ENCODE peak calls at places on chromosomes 1 and 21, in five cellular contexts. F, B, V, U and K are unnamed samples.

GRCh38 chr1:222068937-222069336 is 327.0 kb upstream of the DUSP10 start:
- DNase-seq in B (no peak), F (peak; percentile 18), U (no peak), V (no peak), K (no peak)

GRCh38 chr1:12810691-12811408 is 19.7 kb downstream of the PRAMEF1 start:
- DNase-seq in V (no peak), U (no peak), F (peak; percentile 54), B (no peak), K (no peak)

GRCh38 chr1:59432531-59433439 is 135.9 kb downstream of the FGGY start:
- DNase-seq in V (no peak), U (no peak), F (no peak), B (no peak), K (peak; percentile 48)

GRCh38 chr1:22450421-22451021 is 1.1 kb upstream of the ZBTB40 start:
- DNase-seq in U (no peak), V (no peak), F (no peak), B (no peak), K (no peak)

GRCh38 chr1:39130297-39130696 is 74.2 kb upstream of the MACF1 start:
- DNase-seq in F (peak; percentile 94), B (no peak), U (no peak), V (no peak), K (no peak)

GRCh38 chr1:184189361-184189760 is 137.8 kb downstream of the TSEN15 start:
- DNase-seq in V (no peak), U (no peak), B (no peak), F (peak; percentile 37), K (no peak)

GRCh38 chr1:89907669-89908293 is 86.9 kb downstream of the LRRC8D start:
- DNase-seq in B (no peak), V (no peak), U (no peak), F (peak; percentile 62), K (no peak)

GRCh38 chr1:1066403-1067283 is 7.5 kb downstream of the RNF223 start:
- DNase-seq in B (no peak), V (no peak), U (no peak), F (no peak), K (no peak)

GRCh38 chr1:165598676-165599059 is 32.4 kb upstream of the MGST3 start:
- DNase-seq in F (no peak), U (no peak), V (no peak), B (no peak), K (no peak)

GRCh38 chr1:40153073-40153770 is 8.0 kb upstream of the RLF start:
- DNase-seq in U (peak; percentile 58), F (peak; percentile 82), B (peak; percentile 79), V (no peak), K (peak; percentile 42)

GRCh38 chr1:209456878-209457277 is 126.6 kb upstream of the CAMK1G start:
- DNase-seq in F (no peak), B (no peak), U (no peak), V (no peak), K (no peak)

GRCh38 chr1:212690816-212691403 is 8.7 kb downstream of the BATF3 start:
- DNase-seq in V (no peak), F (no peak), B (no peak), U (no peak), K (no peak)

GRCh38 chr1:12177999-12178441 is 11.2 kb downstream of the TNFRSF1B start:
- DNase-seq in B (no peak), V (peak; percentile 81), F (peak; percentile 92), U (no peak), K (no peak)

GRCh38 chr1:161039154-161039545 is 386 bp upstream of the TSTD1 start:
- DNase-seq in B (no peak), F (no peak), U (no peak), V (no peak), K (no peak)

GRCh38 chr1:169495050-169495740 is 9.5 kb upstream of the SLC19A2 start:
- DNase-seq in V (no peak), U (no peak), B (no peak), F (no peak), K (no peak)

GRCh38 chr1:84350104-84350503 is 48.2 kb upstream of the DNASE2B start:
- DNase-seq in F (no peak), V (no peak), B (no peak), U (no peak), K (no peak)

GRCh38 chr1:184116287-184116686 is 64.8 kb downstream of the TSEN15 start:
- DNase-seq in U (peak; percentile 1), V (no peak), B (no peak), F (no peak), K (no peak)

GRCh38 chr21:35273331-35273730 is 224.2 kb upstream of the RUNX1 start:
- DNase-seq in F (no peak), B (no peak), U (peak; percentile 7), V (no peak), K (no peak)

GRCh38 chr1:1678581-1679380 is 13.8 kb downstream of the SLC35E2B start:
- DNase-seq in U (no peak), V (no peak), F (no peak), B (peak; percentile 89), K (peak; percentile 62)

GRCh38 chr1:22257286-22258275 is 114.7 kb upstream of the WNT4 start:
- DNase-seq in B (no peak), F (no peak), U (no peak), V (no peak), K (no peak)

DNA sequence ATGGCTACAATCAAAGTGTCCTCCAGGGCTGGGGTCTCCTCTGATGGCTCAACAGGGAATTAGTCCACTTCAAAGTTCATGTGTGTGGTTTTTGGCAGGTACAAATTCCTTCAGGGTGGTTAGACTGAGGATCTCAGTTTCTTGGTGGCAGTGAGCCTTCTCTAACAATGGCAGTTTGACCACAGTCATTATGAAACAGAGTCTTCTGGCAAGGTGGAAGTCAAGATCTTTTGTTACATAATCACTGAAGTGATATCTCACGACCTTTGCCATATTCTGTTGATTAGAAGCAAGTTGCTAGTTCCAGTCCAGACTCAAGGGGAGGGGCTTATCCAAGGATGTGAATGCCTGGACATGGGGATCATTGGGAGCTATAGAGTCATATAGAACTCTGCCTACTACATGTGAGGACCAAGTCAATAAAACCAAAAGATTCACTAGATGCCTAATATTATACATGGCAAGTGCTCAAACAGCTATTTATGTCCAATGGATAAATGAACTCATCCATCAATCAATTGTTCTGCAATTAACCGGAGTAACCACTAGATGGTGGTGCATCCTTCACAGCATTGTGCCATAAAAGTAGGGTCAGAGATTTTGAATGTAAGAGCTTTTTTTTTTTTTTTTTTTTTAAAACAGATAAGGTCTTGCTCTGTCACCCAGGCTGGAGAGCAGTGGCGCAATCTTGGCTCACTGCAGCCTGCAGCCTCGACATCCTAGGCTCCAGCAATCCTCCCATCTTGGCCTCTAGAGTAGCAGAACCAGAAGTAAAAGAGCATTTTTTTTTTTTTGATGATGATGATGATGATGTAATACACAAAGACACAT is 131.9 kb downstream of the CRB1 start:
- DNase-seq in F (peak; percentile 80), B (peak; percentile 56), U (peak; percentile 52), V (no peak), K (peak; percentile 23)
- TF ChIP-seq CTCF in F (peak; percentile 71), B (peak; percentile 82), U (peak; percentile 75), V (peak; percentile 34), K (peak; percentile 56)

DNA sequence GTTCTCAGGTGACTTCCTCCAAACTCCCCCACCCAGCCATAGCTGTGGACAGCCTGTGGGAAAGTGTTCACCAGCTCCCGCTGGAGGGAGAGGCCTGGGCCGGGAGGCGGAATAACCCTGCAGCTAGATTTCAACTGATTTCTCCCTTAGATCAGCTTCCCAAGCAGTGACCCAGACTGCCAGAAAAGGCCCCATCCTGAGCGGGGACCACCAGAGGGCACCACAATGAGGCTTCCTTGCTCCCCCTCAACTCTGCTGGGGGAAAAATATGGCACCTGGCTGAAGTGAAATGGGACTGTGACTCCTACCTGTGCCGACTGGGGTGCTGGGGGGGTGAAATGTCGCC is 50.8 kb downstream of the RHBG start:
- DNase-seq in F (no peak), U (peak; percentile 68), V (no peak), B (peak; percentile 44), K (peak; percentile 79)
- TF ChIP-seq CTCF in F (no peak), U (peak; percentile 62), V (no peak), B (peak; percentile 72), K (peak; percentile 46)

GRCh38 chr1:42736152-42736551 is 3.9 kb downstream of the CLDN19 start:
- DNase-seq in U (peak; percentile 32), B (peak; percentile 13), V (no peak), F (peak; percentile 43), K (no peak)
- TF ChIP-seq CTCF in U (peak; percentile 30), B (peak; percentile 25), V (no peak), F (peak; percentile 49), K (peak; percentile 29)

GRCh38 chr1:215911406-215911968 is 344.4 kb downstream of the KCTD3 start:
- DNase-seq in F (peak; percentile 27), V (no peak), B (no peak), U (no peak), K (no peak)
- TF ChIP-seq CTCF in F (no peak), V (no peak), B (no peak), U (peak; percentile 17), K (no peak)

GRCh38 chr1:231206856-231207255 is 34.2 kb upstream of the GNPAT start:
- DNase-seq in V (no peak), B (no peak), U (peak; percentile 47), F (no peak), K (no peak)
- TF ChIP-seq CTCF in V (no peak), B (no peak), U (peak; percentile 33), F (no peak), K (no peak)